ENCODE peak calls at places on chromosomes 4 and X, in nine cellular contexts. A, N, Q, E, X, J, M, Y and H are unnamed samples. For H3K4me1, the result is how much of the 10 kb centered on the place peaks cover.

GRCh38 chrX:40952855-40953254 is 132.4 kb upstream of the USP9X start:
- DNase-seq in A (no peak), N (no peak), Q (peak), E (no peak), X (no peak), J (no peak), M (peak), Y (no peak), H (no peak)

GRCh38 chr4:89800527-89801103 is 36.3 kb downstream of the SNCA start:
- DNase-seq in A (no peak), N (no peak), Q (peak), E (no peak), X (no peak), J (no peak), M (no peak), Y (no peak), H (no peak)

GRCh38 chr4:73709461-73710033 is 30.8 kb upstream of the CXCL8 start:
- DNase-seq in A (no peak), N (no peak), Q (no peak), E (no peak), X (no peak), J (no peak), M (no peak), Y (no peak), H (no peak)

GRCh38 chrX:4397471-4397870 is 684.0 kb upstream of the PRKX start:
- DNase-seq in A (no peak), N (no peak), Q (no peak), E (no peak), X (no peak), J (no peak), M (no peak), Y (no peak), H (no peak)

GRCh38 chr4:13627185-13627605 is 330 bp downstream of the BOD1L1 start:
- DNase-seq in A (peak), N (no peak), Q (no peak), E (no peak), X (no peak), J (no peak), M (no peak), Y (no peak), H (no peak)

GRCh38 chrX:40153335-40154221 is 55.8 kb upstream of the BCOR start:
- DNase-seq in A (peak), N (peak), Q (no peak), E (no peak), X (no peak), J (peak), M (peak), Y (peak), H (no peak)

GRCh38 chrX:16946361-16946964 is at the start of gene REPS2:
- DNase-seq in A (peak), N (peak), Q (peak), E (peak), X (peak), J (peak), M (peak), Y (peak), H (peak)

GRCh38 chr4:4860803-4861591 is 1.5 kb downstream of the MSX1 start:
- DNase-seq in A (no peak), N (peak), Q (peak), E (no peak), X (no peak), J (no peak), M (peak), Y (peak), H (no peak)

GRCh38 chr4:142169216-142169615 is 532.8 kb downstream of the IL15 start:
- DNase-seq in A (no peak), N (no peak), Q (no peak), E (no peak), X (no peak), J (no peak), M (no peak), Y (no peak), H (no peak)

GRCh38 chrX:111881715-111882114 is 5.7 kb downstream of the TRPC5OS start:
- DNase-seq in A (no peak), N (no peak), Q (no peak), E (no peak), X (no peak), J (no peak), M (no peak), Y (no peak), H (no peak)

GRCh38 chr4:172786039-172786792 is 382.4 kb upstream of the GALNT7 start:
- DNase-seq in A (no peak), N (no peak), Q (peak), E (no peak), X (no peak), J (no peak), M (peak), Y (no peak), H (no peak)

GRCh38 chr4:186058253-186058979 is 10.5 kb upstream of the TLR3 start:
- DNase-seq in A (no peak), N (no peak), Q (no peak), E (no peak), X (no peak), J (no peak), M (no peak), Y (no peak), H (no peak)

GRCh38 chrX:15207384-15207783 is 62.5 kb downstream of the ASB9 start:
- DNase-seq in A (no peak), N (no peak), Q (no peak), E (no peak), X (no peak), J (no peak), M (no peak), Y (no peak), H (no peak)

GRCh38 chr4:189436207-189436606 is 504.5 kb upstream of the FRG1 start:
- DNase-seq in A (no peak), N (peak), Q (no peak), E (no peak), X (no peak), J (no peak), M (peak), Y (peak), H (no peak)

GRCh38 chrX:15334561-15334960 is 762 bp downstream of the PIGA start:
- DNase-seq in A (no peak), N (no peak), Q (peak), E (no peak), X (no peak), J (no peak), M (peak), Y (no peak), H (no peak)

GRCh38 chr4:93157984-93158383 is 670.6 kb upstream of the ATOH1 start:
- DNase-seq in A (no peak), N (no peak), Q (peak), E (no peak), X (no peak), J (no peak), M (no peak), Y (no peak), H (no peak)

GRCh38 chrX:1355131-1355799 is 18.7 kb downstream of the IL3RA start:
- DNase-seq in A (no peak), N (peak), Q (no peak), E (no peak), X (no peak), J (peak), M (no peak), Y (no peak), H (no peak)

GRCh38 chrX:129842510-129843208 is 1.0 kb downstream of the ZDHHC9 start:
- DNase-seq in A (peak), N (peak), Q (peak), E (peak), X (peak), J (peak), M (peak), Y (peak), H (no peak)

GRCh38 chrX:70360366-70360765 is 62.7 kb upstream of the GDPD2 start:
- DNase-seq in A (no peak), N (no peak), Q (no peak), E (no peak), X (no peak), J (no peak), M (no peak), Y (no peak), H (no peak)
- H3K27ac ChIP-seq in A (no peak), N (no peak), Q (no peak), E (no peak), X (no peak), J (no peak), M (no peak), Y (no peak), H (no peak)

GRCh38 chr4:87036713-87037112 is 101.9 kb downstream of the AFF1 start:
- DNase-seq in A (no peak), N (no peak), Q (no peak), E (no peak), X (no peak), J (no peak), M (no peak), Y (no peak), H (no peak)
- H3K4me1 ChIP-seq in A (half or more), N (under half), Q (under half), E (under half), X (half or more), J (under half), M (half or more), Y (under half), H (half or more)

GRCh38 chrX:69503228-69503834 is 795 bp upstream of the NALF2 start:
- DNase-seq in A (no peak), N (no peak), Q (no peak), E (no peak), X (no peak), J (no peak), M (no peak), Y (peak), H (no peak)

GRCh38 chrX:69501433-69501832 is 2.7 kb upstream of the NALF2 start:
- DNase-seq in A (no peak), N (peak), Q (no peak), E (peak), X (no peak), J (no peak), M (no peak), Y (no peak), H (no peak)

GRCh38 chrX:69505772-69506616 is 1.9 kb downstream of the NALF2 start:
- DNase-seq in A (no peak), N (peak), Q (no peak), E (peak), X (no peak), J (no peak), M (no peak), Y (no peak), H (peak)

GRCh38 chrX:69504626-69505612 is 793 bp downstream of the NALF2 start:
- DNase-seq in A (no peak), N (peak), Q (no peak), E (peak), X (no peak), J (no peak), M (peak), Y (peak), H (no peak)

DNA sequence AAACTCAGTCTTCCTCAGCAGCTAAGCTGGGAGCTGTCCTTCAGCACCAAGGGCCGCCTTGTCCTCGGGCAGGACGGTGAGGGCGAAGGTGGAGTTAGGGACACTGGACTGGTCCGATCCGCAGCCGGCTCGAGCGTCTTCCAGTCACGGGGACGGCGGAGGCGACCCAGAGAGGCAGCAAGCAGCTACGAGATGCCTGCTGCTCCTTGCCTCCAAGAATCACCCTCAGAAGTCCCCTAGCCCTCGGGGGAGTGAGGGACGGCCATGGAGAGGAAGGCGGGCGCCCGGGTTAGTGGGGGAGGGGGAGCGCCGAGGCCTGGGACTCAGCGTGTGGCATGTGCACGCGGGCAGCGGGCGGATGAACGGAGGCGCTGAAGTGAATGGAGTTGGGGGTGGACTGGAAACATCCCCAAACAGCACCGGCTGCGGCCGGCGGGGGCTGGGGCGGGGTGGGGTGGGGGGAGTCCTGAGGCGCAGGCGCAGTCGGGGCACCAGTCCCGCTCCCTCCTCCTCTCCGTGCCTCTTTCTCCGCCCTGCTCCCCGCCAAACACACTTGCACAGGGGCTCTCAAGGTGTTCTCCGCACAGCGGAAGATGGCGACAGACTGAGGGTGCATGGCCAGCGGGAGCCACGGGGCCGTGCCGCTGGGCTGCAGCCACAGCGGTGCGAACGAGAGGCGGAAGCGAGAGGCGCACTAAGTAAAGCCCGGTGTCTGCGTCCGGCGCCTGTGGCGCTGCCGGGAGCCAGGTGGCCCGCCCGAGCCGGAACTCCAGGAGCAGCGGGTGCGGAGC is at the start of gene NALF2:
- DNase-seq in A (peak), N (peak), Q (peak), E (peak), X (peak), J (peak), M (peak), Y (peak), H (no peak)
- H3K4me3 ChIP-seq in A (no peak), N (peak), Q (no peak), E (no peak), X (peak), J (peak), M (no peak), Y (peak), H (peak)

GRCh38 chr4:71156616-71157015 is 163.2 kb downstream of the DCK start:
- DNase-seq in A (no peak), N (no peak), Q (no peak), E (no peak), X (no peak), J (no peak), M (no peak), Y (no peak), H (no peak)
- H3K27ac ChIP-seq in A (no peak), N (no peak), Q (no peak), E (no peak), X (no peak), J (no peak), M (no peak), Y (no peak), H (no peak)

GRCh38 chr4:109945056-109945455 is 32.4 kb downstream of the EGF start:
- DNase-seq in A (no peak), N (no peak), Q (no peak), E (no peak), X (no peak), J (no peak), M (peak), Y (no peak), H (no peak)

GRCh38 chr4:109946120-109946519 is 33.4 kb downstream of the EGF start:
- DNase-seq in A (no peak), N (no peak), Q (no peak), E (no peak), X (no peak), J (no peak), M (no peak), Y (no peak), H (no peak)

GRCh38 chr4:109939153-109939552 is 26.5 kb downstream of the EGF start:
- DNase-seq in A (no peak), N (no peak), Q (no peak), E (no peak), X (no peak), J (no peak), M (no peak), Y (no peak), H (no peak)

GRCh38 chr4:109943745-109944144 is 31.1 kb downstream of the EGF start:
- DNase-seq in A (no peak), N (no peak), Q (no peak), E (no peak), X (no peak), J (no peak), M (no peak), Y (no peak), H (no peak)

DNA sequence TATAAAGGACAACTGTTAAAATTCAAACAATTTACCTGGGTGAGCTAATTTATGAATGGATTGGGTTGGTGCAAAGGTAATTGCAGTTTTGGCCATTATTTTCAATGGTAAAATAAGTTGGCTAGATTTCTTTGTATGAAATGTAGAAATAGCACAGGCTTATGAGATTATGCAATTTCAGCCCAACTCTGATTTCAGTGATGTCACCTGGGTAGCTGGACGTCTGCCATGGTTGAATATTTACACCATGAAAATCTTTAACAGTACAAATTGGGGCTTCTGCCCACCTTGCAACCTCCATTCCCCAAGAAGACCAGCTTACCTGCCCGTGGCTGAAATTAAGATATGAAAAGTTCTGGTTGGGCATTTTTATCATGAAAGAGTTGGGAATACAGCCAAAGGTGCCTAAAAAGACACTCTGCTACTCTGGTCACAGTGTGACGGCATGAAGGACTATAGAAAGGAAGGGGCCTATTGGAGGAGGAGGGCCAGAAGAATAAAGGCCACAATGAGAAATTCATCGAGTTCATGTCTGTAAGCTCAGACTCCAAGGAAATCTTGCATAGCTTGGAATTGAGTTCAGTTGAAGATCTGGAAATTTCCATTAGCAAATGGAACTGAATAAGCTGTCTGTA is 29.7 kb downstream of the EGF start:
- DNase-seq in A (no peak), N (no peak), Q (no peak), E (no peak), X (no peak), J (no peak), M (peak), Y (no peak), H (no peak)
- H3K4me1 ChIP-seq in A (under half), N (under half), Q (under half), E (under half), X (under half), J (under half), M (under half), Y (under half), H (under half)

DNA sequence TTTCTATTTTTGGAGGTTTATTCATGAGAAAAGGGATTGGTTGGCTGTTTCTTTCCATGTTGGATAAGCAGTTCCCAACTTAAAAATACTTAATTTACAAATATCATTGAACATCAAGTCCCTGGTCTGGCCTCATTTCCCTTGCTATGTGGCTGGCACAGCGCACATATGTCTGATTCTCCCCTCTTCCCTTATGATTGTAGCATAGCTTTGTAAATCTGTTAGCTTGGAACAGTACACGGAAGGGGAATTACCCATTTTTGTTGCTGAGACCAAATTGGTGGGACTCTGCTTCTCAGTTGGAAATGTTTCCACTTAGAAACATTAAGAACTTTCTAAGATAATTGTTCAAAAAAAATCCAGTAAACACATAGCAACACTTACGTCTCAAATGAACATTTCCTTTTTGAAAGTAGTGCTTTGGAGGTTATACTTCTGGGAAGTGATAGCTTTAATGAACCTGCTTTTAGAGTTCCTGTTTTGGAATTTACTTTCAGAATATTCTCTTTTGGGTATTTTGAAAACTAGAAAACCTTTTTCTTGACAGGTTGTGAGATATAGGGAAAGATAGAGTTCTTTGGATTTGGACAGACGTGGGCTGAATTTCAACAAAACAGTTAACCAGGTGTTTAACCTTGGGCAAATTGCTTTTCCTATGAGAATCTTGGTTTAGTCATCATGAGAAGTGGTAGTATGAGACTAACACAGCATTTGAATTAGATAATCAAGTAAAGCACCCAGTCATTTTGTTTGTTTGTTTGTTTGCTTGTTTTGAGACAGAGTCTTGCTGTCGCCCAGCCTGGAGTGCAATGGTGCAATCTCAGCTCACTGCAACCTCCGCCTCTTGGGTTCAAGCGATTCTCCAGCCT is 47.3 kb downstream of the STIM2 start:
- DNase-seq in A (no peak), N (no peak), Q (no peak), E (no peak), X (no peak), J (no peak), M (peak), Y (no peak), H (no peak)
- H3K4me3 ChIP-seq in A (no peak), N (no peak), Q (no peak), E (no peak), X (no peak), J (no peak), M (peak), Y (no peak), H (no peak)

DNA sequence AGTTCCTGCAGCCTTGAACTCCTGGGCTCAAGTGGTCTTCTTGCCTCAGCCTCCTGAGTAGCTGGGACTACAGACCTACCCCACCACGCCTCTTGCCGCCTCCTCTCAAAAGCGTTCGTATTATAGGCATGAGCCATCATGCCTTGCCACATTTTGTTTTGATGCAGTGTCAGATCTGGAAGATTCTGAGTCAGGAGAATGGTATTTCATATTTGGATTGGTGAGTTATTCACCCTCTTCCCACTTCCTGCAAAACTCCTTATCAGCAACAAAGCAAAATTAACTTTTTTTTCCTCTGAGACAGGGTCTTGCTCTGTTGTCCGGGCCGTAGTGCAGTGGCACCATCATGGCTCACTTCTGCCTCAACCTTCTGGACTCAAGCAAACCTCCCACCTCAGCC is 29.6 kb downstream of the REST start:
- DNase-seq in A (no peak), N (no peak), Q (peak), E (no peak), X (no peak), J (no peak), M (peak), Y (no peak), H (no peak)
- H3K27ac ChIP-seq in A (no peak), N (no peak), Q (peak), E (no peak), X (no peak), J (no peak), M (peak), Y (no peak), H (no peak)